ENCODE peak calls at places on chromosomes 5 and 9, in six cellular contexts. A is T-cell; L is progenitor cell of endocrine pancreas; T is CD4-positive, alpha-beta T cell; Y is NCI-H1092; V is HT1080. J is an unnamed sample.

GRCh38 chr5:96157077-96157780 is 195.6 kb upstream of the ELL2 start:
- DNase-seq in A (no peak), L (no peak), T (no peak), Y (no peak), V (no peak), J (no peak)

GRCh38 chr5:139388198-139388821 is 1.4 kb downstream of the MZB1 start:
- DNase-seq in A (no peak), L (no peak), T (no peak), Y (no peak), V (no peak), J (no peak)

GRCh38 chr9:20592673-20593072 is 29.6 kb downstream of the MLLT3 start:
- DNase-seq in A (no peak), L (no peak), T (no peak), Y (no peak), V (peak), J (no peak)

GRCh38 chr5:72283358-72283757 is 36.7 kb downstream of the MRPS27 start:
- DNase-seq in A (no peak), L (no peak), T (no peak), Y (no peak), V (no peak), J (no peak)

GRCh38 chr5:141814064-141814982 is 63.9 kb downstream of the PCDH1 start:
- DNase-seq in A (no peak), L (peak), T (peak), Y (peak), V (peak), J (no peak)

GRCh38 chr9:119726035-119726434 is 356.8 kb upstream of the BRINP1 start:
- DNase-seq in A (no peak), L (no peak), T (no peak), Y (no peak), V (no peak), J (no peak)

GRCh38 chr5:111337688-111338087 is 113.5 kb downstream of the CAMK4 start:
- DNase-seq in A (no peak), L (no peak), T (no peak), Y (no peak), V (no peak), J (no peak)

GRCh38 chr5:93904917-93905316 is 163.5 kb upstream of the POU5F2 start:
- DNase-seq in A (no peak), L (no peak), T (no peak), Y (no peak), V (no peak), J (no peak)